ENCODE peak calls at places on chromosomes 12 and 14, in six cellular contexts. J, A, W, U, H and E are unnamed samples.

GRCh38 chr12:122835693-122836026 is 403 bp downstream of the HIP1R start:
- DNase-seq in J (no peak), A (peak; percentile 25), W (peak; percentile 67), U (no peak), H (no peak), E (no peak)

GRCh38 chr14:77268989-77269595 is 1.9 kb downstream of the NGB start:
- DNase-seq in J (no peak), A (no peak), W (no peak), U (no peak), H (no peak), E (no peak)

GRCh38 chr12:570237-570925 is 92.9 kb downstream of the NINJ2 start:
- DNase-seq in J (peak; percentile 54), A (peak; percentile 82), W (peak; percentile 87), U (no peak), H (peak; percentile 82), E (peak; percentile 80)

GRCh38 chr14:103258211-103258610 is 75.8 kb upstream of the EIF5 start:
- DNase-seq in J (no peak), A (no peak), W (no peak), U (no peak), H (no peak), E (no peak)

GRCh38 chr14:71143391-71144290 is 236.4 kb downstream of the PCNX1 start:
- DNase-seq in J (peak; percentile 15), A (no peak), W (peak; percentile 70), U (no peak), H (no peak), E (no peak)

GRCh38 chr14:98101323-98101722 is 1170.7 kb downstream of the BCL11B start:
- DNase-seq in J (no peak), A (no peak), W (no peak), U (no peak), H (no peak), E (no peak)

GRCh38 chr14:101595887-101596721 is 34.8 kb downstream of the DIO3 start:
- DNase-seq in J (no peak), A (no peak), W (peak; percentile 55), U (no peak), H (peak; percentile 8), E (no peak)

GRCh38 chr14:91858536-91859275 is 8.6 kb downstream of the TC2N start:
- DNase-seq in J (no peak), A (no peak), W (no peak), U (no peak), H (no peak), E (no peak)

GRCh38 chr12:3550839-3551238 is 59.8 kb downstream of the PRMT8 start:
- DNase-seq in J (no peak), A (no peak), W (no peak), U (no peak), H (no peak), E (no peak)

GRCh38 chr14:34911209-34912150 is 36.3 kb upstream of the BAZ1A start:
- DNase-seq in J (no peak), A (no peak), W (no peak), U (no peak), H (no peak), E (no peak)

GRCh38 chr14:60646202-60646886 is 2.9 kb downstream of the SIX1 start:
- DNase-seq in J (no peak), A (no peak), W (no peak), U (no peak), H (no peak), E (no peak)

GRCh38 chr14:76931629-76932402 is 96.7 kb downstream of the IRF2BPL start:
- DNase-seq in J (no peak), A (no peak), W (no peak), U (no peak), H (no peak), E (no peak)

GRCh38 chr12:6235906-6236640 is 35.9 kb downstream of the CD9 start:
- DNase-seq in J (no peak), A (no peak), W (no peak), U (no peak), H (no peak), E (no peak)

GRCh38 chr12:6236641-6236940 is 36.4 kb downstream of the CD9 start:
- DNase-seq in J (no peak), A (no peak), W (no peak), U (no peak), H (no peak), E (no peak)

GRCh38 chr12:6234214-6234613 is 34.0 kb downstream of the CD9 start:
- DNase-seq in J (no peak), A (no peak), W (no peak), U (no peak), H (no peak), E (no peak)

GRCh38 chr12:6234906-6235305 is 34.7 kb downstream of the CD9 start:
- DNase-seq in J (no peak), A (no peak), W (no peak), U (no peak), H (no peak), E (no peak)

GRCh38 chr12:6235499-6235898 is 35.3 kb downstream of the CD9 start:
- DNase-seq in J (no peak), A (peak; percentile 37), W (peak; percentile 88), U (no peak), H (no peak), E (no peak)
- H3K27ac ChIP-seq in J (no peak overlapping the region), A (peak overlapping the region; percentile 21), W (peak overlapping the region; percentile 94), U (peak overlapping the region; percentile 96), H (no peak overlapping the region), E (no peak overlapping the region)

GRCh38 chr12:52230364-52231281 is 2.4 kb upstream of the KRT7 start:
- DNase-seq in J (no peak), A (peak; percentile 57), W (no peak), U (no peak), H (no peak), E (no peak)
- H3K27ac ChIP-seq in J (peak overlapping the region; percentile 39), A (no peak overlapping the region), W (no peak overlapping the region), U (no peak overlapping the region), H (no peak overlapping the region), E (no peak overlapping the region)

DNA sequence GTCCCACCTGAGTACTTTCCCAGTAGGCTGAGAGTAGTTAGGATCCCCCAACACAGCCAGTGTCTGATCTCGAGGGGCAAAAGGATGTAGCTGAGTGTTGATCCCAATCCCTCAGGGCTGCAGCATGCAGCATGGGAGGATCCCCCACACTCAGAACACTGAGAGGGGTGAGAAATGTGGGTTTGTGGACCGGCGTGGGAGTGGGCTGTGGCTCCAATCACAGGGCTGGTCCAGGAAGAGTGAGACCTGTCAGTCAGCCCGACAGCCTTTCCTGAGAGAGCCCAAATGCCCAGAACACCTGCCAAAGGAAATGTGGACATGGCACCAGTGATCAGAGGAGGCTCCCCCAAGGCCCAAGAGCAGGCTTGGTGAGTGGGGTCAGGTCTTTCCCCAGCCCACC is 228.3 kb upstream of the MGAT4C start:
- DNase-seq in J (no peak), A (no peak), W (no peak), U (no peak), H (no peak), E (no peak)
- H3K27ac ChIP-seq in J (no peak overlapping the region), A (no peak overlapping the region), W (no peak overlapping the region), U (no peak overlapping the region), H (no peak overlapping the region), E (no peak overlapping the region)

DNA sequence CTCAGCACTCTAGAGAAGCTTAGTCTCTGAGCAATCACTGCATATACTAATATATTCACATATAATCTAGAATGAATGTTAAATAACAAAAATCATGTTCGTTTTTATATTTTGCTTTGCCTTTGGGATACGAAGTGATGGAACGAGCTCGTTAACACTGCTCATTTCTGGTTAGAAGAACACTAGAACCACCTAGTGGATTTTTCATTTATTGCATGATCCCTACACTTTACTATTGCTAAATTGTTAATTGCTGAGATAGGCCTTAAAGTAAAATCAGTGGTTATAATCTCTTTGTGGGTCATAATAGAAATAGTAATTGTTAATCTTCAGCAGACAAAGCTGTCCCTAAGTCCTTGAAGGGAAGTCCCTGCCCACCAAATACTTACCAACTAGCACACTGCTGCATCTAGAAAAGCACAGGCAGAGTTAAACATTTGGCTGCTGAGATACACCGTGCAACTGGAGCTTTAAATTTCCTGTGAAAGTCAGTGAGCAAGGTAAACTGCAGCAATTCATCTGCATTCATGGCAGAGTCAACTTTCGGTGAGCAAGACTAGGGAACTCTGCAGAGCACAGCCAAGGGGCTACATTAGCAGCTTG is 353.7 kb downstream of the APAF1 start:
- DNase-seq in J (no peak), A (no peak), W (no peak), U (no peak), H (no peak), E (no peak)
- H3K27ac ChIP-seq in J (no peak overlapping the region), A (no peak overlapping the region), W (no peak overlapping the region), U (no peak overlapping the region), H (no peak overlapping the region), E (no peak overlapping the region)

GRCh38 chr12:14874882-14875281 is 10.8 kb downstream of the MGP start:
- DNase-seq in J (no peak), A (no peak), W (no peak), U (no peak), H (no peak), E (no peak)

GRCh38 chr12:14873440-14874185 is 12.0 kb downstream of the MGP start:
- DNase-seq in J (no peak), A (no peak), W (no peak), U (no peak), H (no peak), E (no peak)

GRCh38 chr12:14871247-14871646 is 14.4 kb downstream of the MGP start:
- DNase-seq in J (no peak), A (no peak), W (no peak), U (no peak), H (no peak), E (no peak)

GRCh38 chr12:14871886-14872285 is 13.8 kb downstream of the MGP start:
- DNase-seq in J (no peak), A (no peak), W (no peak), U (no peak), H (no peak), E (no peak)

GRCh38 chr12:14868916-14869315 is 16.7 kb downstream of the MGP start:
- DNase-seq in J (no peak), A (no peak), W (no peak), U (no peak), H (no peak), E (no peak)
- H3K27ac ChIP-seq in J (no peak overlapping the region), A (no peak overlapping the region), W (no peak overlapping the region), U (no peak overlapping the region), H (no peak overlapping the region), E (no peak overlapping the region)